ENCODE peak calls at places on chromosomes 7 and 10, in four cellular contexts. S, T, A and N are unnamed samples.

GRCh38 chr7:2873146-2873545 is 29.0 kb upstream of the GNA12 start:
- DNase-seq in S (no peak), T (peak; percentile 8), A (no peak), N (no peak)

GRCh38 chr10:73863039-73863817 is 11.1 kb downstream of the CAMK2G start:
- DNase-seq in S (no peak), T (no peak), A (no peak), N (no peak)

GRCh38 chr7:102934267-102934666 is 21.5 kb downstream of the LRRC17 start:
- DNase-seq in S (no peak), T (no peak), A (no peak), N (no peak)

GRCh38 chr10:69864321-69864720 is 62.6 kb downstream of the COL13A1 start:
- DNase-seq in S (no peak), T (no peak), A (no peak), N (peak; percentile 84)

GRCh38 chr10:117411440-117412428 is 36.5 kb upstream of the PDZD8 start:
- DNase-seq in S (no peak), T (peak; percentile 79), A (no peak), N (peak; percentile 10)

GRCh38 chr7:8418627-8419245 is 14.7 kb upstream of the NXPH1 start:
- DNase-seq in S (peak; percentile 19), T (peak; percentile 56), A (peak; percentile 52), N (peak; percentile 56)

GRCh38 chr10:68271104-68271882 is 39.4 kb upstream of the ATOH7 start:
- DNase-seq in S (no peak), T (no peak), A (no peak), N (no peak)

GRCh38 chr7:130735273-130735716 is 1.3 kb upstream of the KLF14 start:
- DNase-seq in S (no peak), T (no peak), A (no peak), N (peak; percentile 29)

GRCh38 chr10:58651040-58651439 is 138.4 kb downstream of the BICC1 start:
- DNase-seq in S (no peak), T (no peak), A (no peak), N (no peak)

GRCh38 chr10:89217057-89217990 is 10.2 kb upstream of the CH25H start:
- DNase-seq in S (peak; percentile 12), T (peak; percentile 11), A (peak; percentile 43), N (peak; percentile 80)
- TF ChIP-seq CTCF in S (peak; percentile 50), T (peak; percentile 56), A (peak; percentile 59), N (peak; percentile 47)

DNA sequence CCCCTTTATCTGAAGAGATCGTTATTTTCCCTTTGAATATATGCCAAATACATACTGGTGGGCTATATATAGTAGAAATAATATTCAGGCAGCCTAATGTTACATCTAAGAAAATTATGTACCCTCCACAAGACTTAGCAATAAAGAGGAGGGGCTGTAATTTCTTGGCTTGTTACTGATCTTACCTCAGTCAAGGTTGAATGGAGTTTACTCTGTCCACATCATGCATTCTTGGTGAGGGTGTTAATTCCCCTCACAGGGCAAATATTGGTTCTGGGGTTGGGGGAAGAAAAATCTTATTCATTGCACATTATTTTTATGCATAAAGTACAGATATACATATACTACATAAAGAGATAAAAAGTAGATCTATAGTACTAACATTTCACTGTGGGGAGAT is 145.8 kb upstream of the ANK3 start:
- DNase-seq in S (no peak), T (no peak), A (no peak), N (no peak)
- H3K79me2 ChIP-seq in S (no peaks in the 10 kb centered on the region), T (no peaks in the 10 kb centered on the region), A (no peaks in the 10 kb centered on the region), N (no peaks in the 10 kb centered on the region)

DNA sequence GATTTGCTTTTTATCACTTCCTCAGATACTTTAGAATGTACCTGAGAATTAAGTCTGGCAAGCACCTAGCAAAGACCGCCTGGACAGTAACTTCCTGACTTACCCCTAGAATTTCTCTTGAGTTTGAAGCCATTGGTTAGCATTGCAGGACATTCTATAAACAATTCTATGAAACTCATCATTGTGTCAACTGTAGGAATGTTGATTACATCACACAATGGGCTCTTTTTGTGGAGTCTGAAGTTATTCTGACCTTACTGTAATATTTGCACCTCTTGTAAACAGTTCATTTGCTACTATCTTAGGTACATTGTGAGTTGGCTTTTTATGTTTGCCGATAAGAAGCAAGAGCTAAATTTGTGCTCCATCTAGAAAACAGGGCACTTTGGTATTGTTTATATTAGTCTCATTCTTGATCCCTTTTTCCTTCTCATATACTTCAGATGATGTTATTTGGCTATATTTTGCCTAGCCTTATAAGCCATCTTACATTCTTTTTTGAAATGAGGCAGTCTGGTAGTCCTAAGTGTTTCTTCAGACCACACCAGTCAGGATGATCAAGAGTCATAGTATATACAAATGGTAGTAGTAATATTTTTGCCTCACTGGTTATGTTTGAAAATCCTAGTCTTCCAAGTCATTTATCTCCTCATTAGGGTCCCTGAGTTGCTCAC is 52.4 kb downstream of the CASD1 start:
- DNase-seq in S (no peak), T (no peak), A (peak; percentile 97), N (peak; percentile 22)
- TF ChIP-seq MYC in S (no peak), T (no peak), A (no peak), N (no peak)

GRCh38 chr10:102628451-102628911 is 15.8 kb upstream of the TRIM8 start:
- DNase-seq in S (no peak), T (no peak), A (no peak), N (peak; percentile 30)
- TF ChIP-seq CTCF in S (no peak), T (no peak), A (no peak), N (peak; percentile 8)

GRCh38 chr7:108395442-108395841 is 60.8 kb downstream of the NRCAM start:
- DNase-seq in S (no peak), T (no peak), A (no peak), N (no peak)
- H3K79me2 ChIP-seq in S (no peaks in the 10 kb centered on the region), T (no peaks in the 10 kb centered on the region), A (no peaks in the 10 kb centered on the region), N (peaks cover 7% of the 10 kb centered on the region)

GRCh38 chr10:42877496-42878030 is 95.0 kb downstream of the BMS1 start:
- DNase-seq in S (no peak), T (no peak), A (no peak), N (no peak)

GRCh38 chr10:42876945-42877344 is 94.3 kb downstream of the BMS1 start:
- DNase-seq in S (no peak), T (no peak), A (no peak), N (no peak)

GRCh38 chr10:42875792-42876191 is 93.2 kb downstream of the BMS1 start:
- DNase-seq in S (no peak), T (no peak), A (no peak), N (no peak)

GRCh38 chr10:42875388-42875755 is 92.8 kb downstream of the BMS1 start:
- DNase-seq in S (no peak), T (no peak), A (no peak), N (no peak)

GRCh38 chr10:42876476-42876875 is 93.9 kb downstream of the BMS1 start:
- DNase-seq in S (no peak), T (no peak), A (no peak), N (no peak)
- TF ChIP-seq MYC in S (no peak), T (no peak), A (no peak), N (no peak)

GRCh38 chr7:78383096-78383495 is 584.5 kb downstream of the PHTF2 start:
- DNase-seq in S (no peak), T (no peak), A (no peak), N (no peak)
- TF ChIP-seq CTCF in S (no peak), T (no peak), A (no peak), N (no peak)

GRCh38 chr10:119238577-119238976 is 31.2 kb downstream of the GRK5 start:
- DNase-seq in S (no peak), T (no peak), A (no peak), N (no peak)
- H3K79me2 ChIP-seq in S (no peaks in the 10 kb centered on the region), T (no peaks in the 10 kb centered on the region), A (peaks cover 9% of the 10 kb centered on the region), N (no peaks in the 10 kb centered on the region)